ENCODE peak calls at places on chromosomes 12 and 14, in five cellular contexts. G, J, V, S and M are unnamed samples.

GRCh38 chr14:36756221-36756620 is 94.6 kb downstream of the PAX9 start:
- DNase-seq in G (no peak), S (no peak), V (no peak), J (no peak), M (no peak)

GRCh38 chr12:74292351-74293194 is 245.1 kb upstream of the ATXN7L3B start:
- DNase-seq in V (no peak), S (peak), G (no peak), J (no peak), M (no peak)

GRCh38 chr12:94925729-94926128 is 77.8 kb downstream of the NDUFA12 start:
- DNase-seq in S (no peak), G (no peak), V (no peak), J (no peak), M (no peak)

GRCh38 chr12:132362966-132363660 is 33.7 kb upstream of the GALNT9 start:
- DNase-seq in S (peak), J (no peak), V (no peak), G (no peak), M (no peak)

GRCh38 chr12:10540776-10541205 is 35.1 kb downstream of the EIF2S3B start:
- DNase-seq in S (no peak), G (peak), J (peak), V (no peak), M (peak)

GRCh38 chr14:95300697-95301526 is 18.8 kb downstream of the CLMN start:
- DNase-seq in J (no peak), S (no peak), G (no peak), V (no peak), M (no peak)

GRCh38 chr12:115697341-115697740 is 580.2 kb downstream of the MED13L start:
- DNase-seq in S (no peak), G (no peak), V (no peak), J (no peak), M (no peak)

GRCh38 chr12:31440134-31440533 is 114.2 kb upstream of the SINHCAF start:
- DNase-seq in G (no peak), V (no peak), S (no peak), J (no peak), M (no peak)

GRCh38 chr12:89890191-89890590 is 181.6 kb upstream of the ATP2B1 start:
- DNase-seq in J (no peak), S (no peak), G (no peak), V (no peak), M (no peak)

GRCh38 chr12:27711312-27711682 is 665 bp downstream of the MRPS35 start:
- DNase-seq in V (peak), S (no peak), G (no peak), J (peak), M (no peak)

GRCh38 chr12:101597164-101597563 is 2.4 kb downstream of the MYBPC1 start:
- DNase-seq in S (no peak), V (no peak), G (no peak), J (no peak), M (no peak)

GRCh38 chr14:99889268-99889667 is 96.1 kb downstream of the EML1 start:
- DNase-seq in G (no peak), S (peak), V (no peak), J (no peak), M (no peak)

GRCh38 chr12:125187148-125187733 is 122.0 kb downstream of the AACS start:
- DNase-seq in V (no peak), J (no peak), S (peak), G (no peak), M (no peak)

GRCh38 chr12:9634177-9634803 is 26.6 kb upstream of the KLRB1 start:
- DNase-seq in V (peak), G (no peak), S (peak), J (peak), M (peak)

GRCh38 chr12:81212996-81213696 is 135.3 kb downstream of the ACSS3 start:
- DNase-seq in V (no peak), G (no peak), J (no peak), S (no peak), M (no peak)

GRCh38 chr12:111642681-111643427 is 42.9 kb downstream of the BRAP start:
- DNase-seq in G (no peak), J (no peak), S (no peak), V (no peak), M (no peak)

GRCh38 chr12:122864894-122865253 is 29.6 kb downstream of the HIP1R start:
- DNase-seq in G (no peak), J (no peak), S (no peak), V (no peak), M (no peak)

GRCh38 chr12:6269986-6270385 is 40.5 kb upstream of the PLEKHG6 start:
- DNase-seq in J (no peak), G (no peak), S (no peak), V (no peak), M (no peak)

GRCh38 chr14:28157887-28158791 is 608.4 kb upstream of the FOXG1 start:
- DNase-seq in S (no peak), J (no peak), V (no peak), G (no peak), M (peak)

GRCh38 chr12:50520808-50521207 is 16.0 kb downstream of the DIP2B start:
- DNase-seq in V (no peak), S (no peak), J (no peak), G (no peak), M (no peak)

GRCh38 chr12:109673379-109673778 is 40.2 kb upstream of the FAM222A start:
- DNase-seq in S (no peak), V (no peak), G (no peak), J (peak), M (no peak)

GRCh38 chr14:35414365-35414764 is 9.8 kb upstream of the NFKBIA start:
- DNase-seq in J (peak), V (no peak), S (no peak), G (no peak), M (no peak)

GRCh38 chr12:67070307-67070600 is 198.9 kb upstream of the CAND1 start:
- DNase-seq in V (peak), S (no peak), J (no peak), G (no peak), M (no peak)

GRCh38 chr14:77369280-77369679 is 7.6 kb downstream of the TMED8 start:
- DNase-seq in J (no peak), S (no peak), V (no peak), G (no peak), M (no peak)